ENCODE peak calls at places on chromosomes 16 and 17, in eight cellular contexts. T, V, C, Q, D, Y, R and S are unnamed samples.

GRCh38 chr16:53282975-53283946 is 151.0 kb upstream of the RBL2 start:
- DNase-seq in T (no peak), V (no peak), C (no peak), Q (no peak), D (no peak), Y (no peak), R (no peak), S (peak; percentile 51)

GRCh38 chr17:17057057-17057551 is 14.8 kb downstream of the MPRIP start:
- DNase-seq in T (peak; percentile 37), V (peak; percentile 41), C (peak; percentile 29), Q (no peak), D (no peak), Y (peak; percentile 26), R (no peak), S (no peak)

GRCh38 chr17:37643829-37644228 is 583 bp upstream of the DDX52 start:
- DNase-seq in T (no peak), V (no peak), C (no peak), Q (no peak), D (no peak), Y (no peak), R (peak; percentile 6), S (peak; percentile 89)

GRCh38 chr16:12674524-12674923 is 129.2 kb downstream of the CPPED1 start:
- DNase-seq in T (no peak), V (no peak), C (no peak), Q (no peak), D (no peak), Y (no peak), R (no peak), S (no peak)

GRCh38 chr17:82804442-82805191 is 35.2 kb downstream of the ZNF750 start:
- DNase-seq in T (no peak), V (no peak), C (peak; percentile 96), Q (no peak), D (no peak), Y (peak; percentile 86), R (no peak), S (no peak)

GRCh38 chr16:24525970-24526559 is 13.3 kb upstream of the RBBP6 start:
- DNase-seq in T (no peak), V (peak; percentile 78), C (no peak), Q (no peak), D (peak; percentile 50), Y (no peak), R (peak; percentile 39), S (no peak)

GRCh38 chr17:19270951-19271611 is 33.9 kb downstream of the EPN2 start:
- DNase-seq in T (no peak), V (no peak), C (no peak), Q (no peak), D (no peak), Y (peak; percentile 90), R (no peak), S (peak; percentile 80)

GRCh38 chr16:1773703-1774455 is 945 bp upstream of the MRPS34 start:
- DNase-seq in T (peak; percentile 70), V (peak; percentile 86), C (no peak), Q (no peak), D (no peak), Y (no peak), R (peak; percentile 73), S (peak; percentile 31)

DNA sequence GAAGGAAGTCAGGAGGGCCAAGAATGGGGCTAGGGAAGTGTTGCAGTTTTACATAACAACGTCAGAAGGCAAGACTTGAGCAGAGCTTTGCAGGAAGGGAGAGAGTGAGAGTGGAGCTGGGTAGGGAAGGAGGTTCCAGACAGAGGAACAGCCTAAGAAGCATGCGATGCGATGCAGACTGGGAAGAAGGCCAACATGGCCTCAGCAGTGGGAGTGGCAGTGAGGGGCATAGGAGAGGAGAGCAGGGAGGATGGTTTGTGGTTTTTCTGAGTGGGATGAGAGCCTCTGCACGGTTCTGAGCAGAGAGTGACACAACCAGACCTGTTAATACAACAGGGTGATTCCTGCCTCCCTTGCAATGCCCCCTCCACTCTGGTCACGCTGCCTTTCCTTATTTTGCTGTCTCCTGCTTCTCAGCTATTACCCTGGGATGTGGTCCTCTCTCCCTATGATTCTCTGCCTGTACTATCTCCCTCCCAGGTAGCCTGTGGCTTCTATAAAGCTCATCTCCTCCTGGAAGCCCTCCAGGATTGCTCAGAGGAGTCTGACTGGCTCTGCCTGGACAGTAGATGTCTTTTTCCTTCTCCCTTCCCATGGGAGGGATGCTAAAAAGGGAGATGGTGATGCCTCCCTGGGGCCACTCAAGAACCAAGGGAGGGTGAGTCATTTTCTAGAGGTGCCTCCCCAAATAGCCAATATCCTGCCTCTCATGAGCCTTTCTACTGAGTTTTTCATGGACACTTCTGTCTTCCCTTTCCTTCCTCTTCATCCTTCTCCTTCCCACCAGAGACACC is 38.7 kb upstream of the NGFR start:
- DNase-seq in T (no peak), V (no peak), C (no peak), Q (no peak), D (no peak), Y (no peak), R (no peak), S (no peak)
- H3K27ac ChIP-seq in T (no peak overlapping the region), V (no peak overlapping the region), C (no peak overlapping the region), Q (no peak overlapping the region), D (no peak overlapping the region), Y (no peak overlapping the region), R (no peak overlapping the region), S (no peak overlapping the region)

DNA sequence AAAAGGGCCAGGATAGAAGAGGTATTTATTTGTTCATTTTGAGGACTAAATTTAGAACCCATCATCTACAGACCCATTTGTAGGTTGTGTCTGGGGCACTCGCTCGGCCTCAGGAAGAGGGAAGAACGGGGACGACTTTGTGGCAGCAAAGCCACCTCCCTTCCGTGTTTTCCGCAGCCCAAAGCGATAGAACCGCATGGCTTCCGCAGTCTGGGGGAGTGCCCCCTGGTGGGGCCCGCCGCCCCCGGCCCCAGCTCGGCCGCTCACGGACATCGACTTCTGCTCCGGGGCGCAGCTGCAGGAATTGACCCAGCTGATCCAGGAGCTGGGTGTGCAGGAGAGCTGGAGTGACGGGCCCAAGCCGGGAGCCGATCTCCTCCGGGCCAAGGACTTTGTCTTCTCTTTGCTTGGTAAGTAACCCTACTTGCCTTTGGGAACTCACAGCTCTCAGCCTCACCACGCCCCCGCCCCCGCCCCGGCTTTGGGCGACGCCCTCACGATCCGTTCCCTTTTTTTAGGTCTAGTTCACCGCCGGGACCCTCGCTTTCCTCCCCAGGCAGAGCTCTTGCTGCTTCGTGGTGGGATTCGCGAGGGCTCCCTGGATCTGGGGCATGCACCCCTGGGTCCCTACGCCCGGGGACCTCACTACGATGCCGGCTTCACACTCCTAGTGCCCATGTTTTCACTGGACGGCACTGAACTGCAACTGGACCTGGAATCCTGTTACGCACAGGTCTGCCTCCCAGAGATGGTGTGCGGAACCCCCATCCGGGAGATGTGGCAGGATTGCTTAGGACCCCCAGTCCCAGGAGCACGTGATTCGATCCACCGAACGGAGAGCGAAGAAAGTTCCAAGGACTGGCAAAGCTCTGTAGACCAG is 681 bp downstream of the TMEM102 start:
- DNase-seq in T (peak; percentile 81), V (peak; percentile 77), C (no peak), Q (peak; percentile 53), D (no peak), Y (peak; percentile 45), R (peak; percentile 59), S (peak; percentile 67)
- H3K27ac ChIP-seq in T (peak overlapping the region; percentile 80), V (peak overlapping the region; percentile 87), C (no peak overlapping the region), Q (peak overlapping the region; percentile 82), D (peak overlapping the region; percentile 95), Y (no peak overlapping the region), R (peak overlapping the region; percentile 68), S (peak overlapping the region; percentile 93)

DNA sequence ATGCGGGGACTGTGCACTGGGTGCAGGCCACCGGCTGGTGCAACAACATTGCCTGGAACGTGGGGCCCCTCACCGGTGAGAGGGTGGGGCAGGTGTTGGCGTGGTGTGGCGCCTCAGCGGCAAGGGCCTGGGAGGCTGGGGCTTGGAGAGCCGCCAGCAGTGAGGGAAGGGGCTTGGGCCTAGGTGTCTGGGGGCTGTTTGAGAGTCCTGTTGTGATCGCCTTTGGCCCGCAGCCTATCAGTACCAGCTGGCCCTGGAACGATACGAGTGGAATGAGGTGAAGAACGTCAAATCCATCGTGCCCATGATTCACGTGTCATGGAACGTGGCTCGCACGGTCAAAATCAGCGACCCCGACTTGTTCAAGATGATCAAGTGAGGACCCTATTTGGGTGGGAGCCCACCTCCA is 2.6 kb upstream of the TMEM88 start:
- DNase-seq in T (no peak), V (peak; percentile 72), C (peak; percentile 65), Q (no peak), D (no peak), Y (no peak), R (no peak), S (no peak)
- H3K27ac ChIP-seq in T (no peak overlapping the region), V (no peak overlapping the region), C (no peak overlapping the region), Q (peak overlapping the region; percentile 62), D (no peak overlapping the region), Y (no peak overlapping the region), R (no peak overlapping the region), S (no peak overlapping the region)

DNA sequence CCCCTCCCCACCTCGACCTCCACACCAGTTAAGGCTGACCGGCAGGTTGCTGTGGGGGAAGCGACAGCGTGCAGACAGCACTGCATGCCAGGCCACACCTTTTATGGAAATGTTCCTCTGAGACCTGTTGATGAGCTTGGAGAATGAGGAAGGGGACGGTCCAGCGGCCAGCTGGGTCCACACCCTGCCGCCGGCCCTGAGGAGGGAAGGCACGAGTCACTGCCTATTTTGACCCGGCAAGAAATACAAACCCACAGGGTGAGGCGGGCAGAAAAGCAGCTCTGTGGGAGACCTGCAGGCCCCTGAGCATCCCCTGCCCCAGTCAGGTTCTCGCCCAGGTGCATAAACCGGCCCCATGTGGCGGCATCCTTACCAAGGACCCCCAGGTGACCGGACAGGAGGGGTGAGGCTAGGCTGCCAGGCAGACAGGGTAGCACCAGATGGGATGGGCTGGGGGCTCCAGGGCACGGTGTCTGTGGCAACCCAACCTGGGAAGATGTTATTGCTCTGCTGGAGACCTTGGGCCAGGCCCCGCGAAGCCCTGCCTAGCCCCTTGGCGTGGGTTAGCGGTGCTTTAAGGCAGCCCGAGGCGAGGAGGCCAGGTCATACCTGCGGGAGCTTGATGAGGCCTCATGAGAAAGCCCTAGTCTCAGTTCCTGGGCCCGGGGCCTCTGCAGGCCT is 12.7 kb downstream of the NATD1 start:
- DNase-seq in T (no peak), V (no peak), C (no peak), Q (no peak), D (no peak), Y (no peak), R (no peak), S (no peak)
- H3K27ac ChIP-seq in T (no peak overlapping the region), V (no peak overlapping the region), C (no peak overlapping the region), Q (no peak overlapping the region), D (no peak overlapping the region), Y (no peak overlapping the region), R (no peak overlapping the region), S (no peak overlapping the region)

GRCh38 chr16:70381604-70382342 is 35.1 kb downstream of the DDX19A start:
- DNase-seq in T (no peak), V (no peak), C (no peak), Q (no peak), D (no peak), Y (no peak), R (no peak), S (no peak)
- H3K27ac ChIP-seq in T (peak overlapping the region; percentile 86), V (no peak overlapping the region), C (no peak overlapping the region), Q (peak overlapping the region; percentile 72), D (peak overlapping the region; percentile 43), Y (no peak overlapping the region), R (no peak overlapping the region), S (peak overlapping the region; percentile 73)

GRCh38 chr16:86199182-86199581 is 300.2 kb downstream of the IRF8 start:
- DNase-seq in T (no peak), V (no peak), C (no peak), Q (no peak), D (no peak), Y (no peak), R (no peak), S (no peak)
- H3K27ac ChIP-seq in T (peak overlapping the region; percentile 93), V (no peak overlapping the region), C (no peak overlapping the region), Q (no peak overlapping the region), D (no peak overlapping the region), Y (no peak overlapping the region), R (no peak overlapping the region), S (peak overlapping the region; percentile 92)

GRCh38 chr17:29734640-29735039 is 111.9 kb upstream of the CORO6 start:
- DNase-seq in T (no peak), V (no peak), C (no peak), Q (no peak), D (no peak), Y (no peak), R (no peak), S (no peak)
- H3K27ac ChIP-seq in T (no peak overlapping the region), V (no peak overlapping the region), C (no peak overlapping the region), Q (no peak overlapping the region), D (peak overlapping the region; percentile 98), Y (no peak overlapping the region), R (no peak overlapping the region), S (no peak overlapping the region)